ENCODE peak calls at places on chromosomes 6 and 20, in nine cellular contexts. W is A549, D is ovary, H is MCF 10A, V is PC-3, G is foreskin fibroblast, M is chondrocyte, T is H9, N is lung. R is an unnamed sample.

GRCh38 chr20:39576786-39577185 is 614.6 kb downstream of the DHX35 start:
- DNase-seq in W (no peak), D (no peak), H (no peak), V (no peak), G (no peak), M (no peak), T (no peak), N (no peak), R (no peak)

GRCh38 chr6:13992417-13993055 is 67.8 kb downstream of the RNF182 start:
- DNase-seq in W (peak; percentile 50), D (no peak), H (peak; percentile 62), V (peak; percentile 96), G (peak; percentile 85), M (no peak), T (no peak), N (no peak), R (no peak)

GRCh38 chr6:335146-335545 is 42.9 kb downstream of the DUSP22 start:
- DNase-seq in W (no peak), D (no peak), H (no peak), V (no peak), G (no peak), M (no peak), T (no peak), N (no peak), R (no peak)

GRCh38 chr6:35311390-35312075 is 13.9 kb downstream of the DEF6 start:
- DNase-seq in W (no peak), D (no peak), H (no peak), V (no peak), G (no peak), M (no peak), T (peak; percentile 22), N (no peak), R (no peak)

GRCh38 chr6:54020311-54020710 is 90.9 kb upstream of the MLIP start:
- DNase-seq in W (no peak), D (no peak), H (no peak), V (peak; percentile 40), G (no peak), M (no peak), T (no peak), N (no peak), R (no peak)

GRCh38 chr6:26415791-26416190 is 13.7 kb downstream of the BTN3A1 start:
- DNase-seq in W (no peak), D (no peak), H (no peak), V (peak; percentile 14), G (peak; percentile 41), M (no peak), T (no peak), N (no peak), R (no peak)

GRCh38 chr20:8860011-8860495 is 208.8 kb upstream of the PLCB4 start:
- DNase-seq in W (peak; percentile 42), D (no peak), H (peak; percentile 60), V (peak; percentile 96), G (peak; percentile 88), M (no peak), T (no peak), N (no peak), R (no peak)

GRCh38 chr6:167495506-167496391 is 170.9 kb downstream of the TTLL2 start:
- DNase-seq in W (no peak), D (no peak), H (no peak), V (no peak), G (no peak), M (no peak), T (no peak), N (no peak), R (no peak)

GRCh38 chr6:43799671-43800623 is 29.9 kb downstream of the VEGFA start:
- DNase-seq in W (no peak), D (no peak), H (no peak), V (peak; percentile 63), G (peak; percentile 41), M (no peak), T (no peak), N (no peak), R (no peak)

GRCh38 chr6:167047554-167047953 is 48.4 kb downstream of the CEP43 start:
- DNase-seq in W (no peak), D (no peak), H (no peak), V (no peak), G (no peak), M (no peak), T (no peak), N (no peak), R (peak; percentile 43)

GRCh38 chr6:23174781-23175361 is 605.5 kb downstream of the HDGFL1 start:
- DNase-seq in W (peak; percentile 36), D (no peak), H (peak; percentile 85), V (peak; percentile 95), G (peak; percentile 95), M (no peak), T (no peak), N (no peak), R (no peak)

GRCh38 chr20:47952165-47952564 is 166.9 kb upstream of the SULF2 start:
- DNase-seq in W (no peak), D (no peak), H (no peak), V (no peak), G (no peak), M (no peak), T (no peak), N (no peak), R (no peak)

GRCh38 chr20:25048519-25048952 is 9.4 kb downstream of the ACSS1 start:
- DNase-seq in W (no peak), D (peak; percentile 12), H (no peak), V (no peak), G (no peak), M (peak; percentile 53), T (no peak), N (peak; percentile 54), R (peak; percentile 78)

GRCh38 chr6:12102350-12102749 is 90.2 kb downstream of the HIVEP1 start:
- DNase-seq in W (no peak), D (no peak), H (no peak), V (no peak), G (no peak), M (no peak), T (no peak), N (no peak), R (no peak)

GRCh38 chr6:79602859-79603258 is 28.3 kb upstream of the SH3BGRL2 start:
- DNase-seq in W (no peak), D (no peak), H (no peak), V (no peak), G (no peak), M (no peak), T (no peak), N (no peak), R (no peak)

GRCh38 chr6:36642913-36643817 is 35.3 kb upstream of the CDKN1A start:
- DNase-seq in W (peak; percentile 44), D (peak; percentile 96), H (peak; percentile 95), V (peak; percentile 87), G (peak; percentile 94), M (peak; percentile 90), T (no peak), N (peak; percentile 54), R (peak; percentile 95)

GRCh38 chr6:28105286-28105685 is 19.1 kb upstream of the ZSCAN16 start:
- DNase-seq in W (peak; percentile 10), D (no peak), H (peak; percentile 20), V (peak; percentile 34), G (peak; percentile 54), M (no peak), T (no peak), N (no peak), R (no peak)
- TF ChIP-seq CTCF in W (no peak), D (no peak), H (no peak), V (no peak), G (no peak), M (no peak), T (no peak), N (no peak), R (no peak)

GRCh38 chr20:2816030-2816582 is at the start of gene TMEM239:
- DNase-seq in W (no peak), D (no peak), H (no peak), V (no peak), G (no peak), M (no peak), T (no peak), N (no peak), R (no peak)

GRCh38 chr20:2817891-2818595 is 1.9 kb downstream of the TMEM239 start:
- DNase-seq in W (no peak), D (no peak), H (no peak), V (no peak), G (peak; percentile 73), M (no peak), T (no peak), N (no peak), R (no peak)

GRCh38 chr20:2817341-2817726 is 1.2 kb downstream of the TMEM239 start:
- DNase-seq in W (no peak), D (no peak), H (no peak), V (no peak), G (no peak), M (no peak), T (no peak), N (no peak), R (no peak)

GRCh38 chr20:2815242-2815900 is 584 bp downstream of the C20orf141 start:
- DNase-seq in W (no peak), D (no peak), H (no peak), V (no peak), G (no peak), M (no peak), T (no peak), N (no peak), R (no peak)

DNA sequence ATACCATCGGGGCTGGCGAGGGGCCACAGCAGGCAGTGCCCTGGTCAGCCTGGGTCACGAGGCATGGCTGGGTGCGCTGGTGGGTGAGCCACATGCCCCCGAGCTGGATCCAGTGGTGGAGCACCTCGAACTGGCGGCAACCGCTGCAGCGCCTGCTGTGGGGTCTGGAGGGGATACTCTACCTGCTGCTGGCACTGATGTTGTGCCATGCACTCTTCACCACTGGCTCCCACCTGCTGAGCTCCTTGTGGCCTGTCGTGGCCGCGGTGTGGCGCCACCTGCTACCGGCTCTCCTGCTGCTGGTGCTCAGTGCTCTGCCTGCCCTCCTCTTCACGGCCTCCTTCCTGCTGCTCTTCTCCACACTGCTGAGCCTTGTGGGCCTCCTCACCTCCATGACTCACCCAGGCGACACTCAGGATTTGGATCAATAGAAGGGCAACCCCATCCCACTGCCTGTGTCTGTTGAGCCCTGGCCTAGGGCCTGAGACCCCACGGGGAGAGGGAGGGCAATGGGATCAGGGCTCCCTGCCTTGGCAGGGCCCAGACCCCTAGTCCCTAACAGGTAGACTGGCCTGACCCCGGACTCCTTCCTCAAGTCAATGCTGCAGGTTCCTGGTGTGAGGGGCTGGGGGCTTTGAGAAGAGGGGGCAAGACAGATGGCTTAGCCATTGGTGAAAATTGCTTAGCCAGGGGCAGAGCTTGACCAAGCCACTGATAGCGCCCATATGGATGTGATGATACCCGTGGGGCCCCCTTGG is 598 bp downstream of the TMEM239 start:
- DNase-seq in W (no peak), D (no peak), H (no peak), V (no peak), G (no peak), M (no peak), T (peak; percentile 74), N (no peak), R (no peak)
- TF ChIP-seq CTCF in W (no peak), D (no peak), H (no peak), V (no peak), G (no peak), M (no peak), T (peak; percentile 61), N (no peak), R (no peak)

GRCh38 chr6:42104095-42104806 is 38.2 kb downstream of the C6orf132 start:
- DNase-seq in W (no peak), D (peak; percentile 41), H (no peak), V (no peak), G (peak; percentile 72), M (no peak), T (peak; percentile 87), N (peak; percentile 88), R (peak; percentile 59)
- TF ChIP-seq CTCF in W (no peak), D (no peak), H (no peak), V (no peak), G (peak; percentile 68), M (peak; percentile 77), T (peak; percentile 98), N (peak; percentile 22), R (peak; percentile 50)

GRCh38 chr6:148758492-148758891 is 11.7 kb downstream of the UST start:
- DNase-seq in W (no peak), D (no peak), H (no peak), V (no peak), G (no peak), M (no peak), T (no peak), N (peak; percentile 32), R (no peak)
- TF ChIP-seq CTCF in W (no peak), D (no peak), H (no peak), V (no peak), G (no peak), M (no peak), T (no peak), N (no peak), R (no peak)

R was measured in stomach.